ENCODE peak calls at places on chromosomes 1 and 21, in nine cellular contexts. C is NCI-H2171 treated with DMSO at 0.1 percent for 48 hours; V is RWPE1; G is upper lobe of right lung; H is foreskin fibroblast; S is activated CD4-positive, alpha-beta memory T cell treated with anti-CD3 and anti-CD28 coated beads, Interleukin-2, amount 10 ng/mL, durations not matched to agents 7 days and 5 days; P is H54; M is LoVo; E is NCI-H146. A is an unnamed sample.

GRCh38 chr1:85494957-85495266 is 30.0 kb upstream of the DDAH1 start:
- DNase-seq in C (peak), V (peak), G (no peak), H (peak), S (no peak), P (no peak), M (no peak), E (peak), A (no peak)

GRCh38 chr1:198935371-198935921 is 296.6 kb downstream of the PTPRC start:
- DNase-seq in C (peak), V (peak), G (peak), H (peak), S (peak), P (peak), M (peak), E (peak), A (peak)

GRCh38 chr21:45403133-45403824 is 1.7 kb upstream of the COL18A1 start:
- DNase-seq in C (no peak), V (peak), G (no peak), H (no peak), S (no peak), P (no peak), M (no peak), E (no peak), A (no peak)

GRCh38 chr1:1058921-1059493 is 15.1 kb downstream of the RNF223 start:
- DNase-seq in C (peak), V (no peak), G (no peak), H (peak), S (peak), P (peak), M (no peak), E (no peak), A (peak)

GRCh38 chr1:56808385-56808784 is 10.8 kb downstream of the FYB2 start:
- DNase-seq in C (peak), V (no peak), G (no peak), H (no peak), S (no peak), P (no peak), M (no peak), E (no peak), A (no peak)

GRCh38 chr1:42176902-42177519 is 12.5 kb upstream of the GUCA2A start:
- DNase-seq in C (peak), V (peak), G (peak), H (peak), S (no peak), P (peak), M (peak), E (peak), A (peak)

GRCh38 chr1:170356585-170356984 is 175.4 kb upstream of the GORAB start:
- DNase-seq in C (no peak), V (no peak), G (no peak), H (no peak), S (no peak), P (no peak), M (no peak), E (no peak), A (no peak)

GRCh38 chr1:36232212-36233031 is 8.2 kb downstream of the THRAP3 start:
- DNase-seq in C (no peak), V (no peak), G (no peak), H (no peak), S (no peak), P (no peak), M (no peak), E (no peak), A (no peak)

GRCh38 chr1:234721476-234722266 is 111.7 kb upstream of the IRF2BP2 start:
- DNase-seq in C (no peak), V (no peak), G (no peak), H (peak), S (no peak), P (no peak), M (no peak), E (no peak), A (no peak)

GRCh38 chr1:102970496-102971078 is 137.7 kb downstream of the COL11A1 start:
- DNase-seq in C (peak), V (peak), G (no peak), H (peak), S (no peak), P (peak), M (peak), E (peak), A (no peak)

GRCh38 chr1:11982010-11982392 is 1.8 kb downstream of the MFN2 start:
- DNase-seq in C (no peak), V (peak), G (no peak), H (peak), S (no peak), P (no peak), M (no peak), E (no peak), A (no peak)

GRCh38 chr1:43267818-43268425 is 1.9 kb upstream of the TMEM125 start:
- DNase-seq in C (no peak), V (no peak), G (peak), H (no peak), S (no peak), P (no peak), M (no peak), E (no peak), A (no peak)

GRCh38 chr21:31622397-31622796 is 37.1 kb upstream of the SOD1 start:
- DNase-seq in C (peak), V (no peak), G (no peak), H (no peak), S (no peak), P (no peak), M (no peak), E (no peak), A (no peak)

GRCh38 chr1:185998391-185998790 is 264.2 kb downstream of the HMCN1 start:
- DNase-seq in C (no peak), V (no peak), G (no peak), H (no peak), S (no peak), P (no peak), M (no peak), E (no peak), A (no peak)

GRCh38 chr1:66436378-66437135 is 97.4 kb upstream of the SGIP1 start:
- DNase-seq in C (no peak), V (peak), G (no peak), H (peak), S (peak), P (peak), M (peak), E (no peak), A (no peak)

GRCh38 chr21:36089946-36090345 is 20.1 kb downstream of the CBR1 start:
- DNase-seq in C (no peak), V (no peak), G (no peak), H (no peak), S (no peak), P (no peak), M (no peak), E (no peak), A (no peak)

GRCh38 chr1:98035587-98035986 is 114.8 kb upstream of the DPYD start:
- DNase-seq in C (peak), V (no peak), G (no peak), H (no peak), S (no peak), P (no peak), M (no peak), E (no peak), A (no peak)

GRCh38 chr1:210800301-210800700 is 333.6 kb downstream of the KCNH1 start:
- DNase-seq in C (no peak), V (no peak), G (no peak), H (no peak), S (no peak), P (no peak), M (no peak), E (no peak), A (no peak)

GRCh38 chr1:197178998-197179397 is 32.5 kb upstream of the ASPM start:
- DNase-seq in C (no peak), V (no peak), G (no peak), H (peak), S (no peak), P (no peak), M (no peak), E (no peak), A (no peak)

GRCh38 chr1:60311838-60312237 is 238.3 kb upstream of the C1orf87 start:
- DNase-seq in C (no peak), V (no peak), G (no peak), H (no peak), S (no peak), P (no peak), M (no peak), E (no peak), A (no peak)

GRCh38 chr1:160096491-160097116 is 1.8 kb downstream of the IGSF8 start:
- DNase-seq in C (no peak), V (peak), G (peak), H (peak), S (no peak), P (no peak), M (no peak), E (no peak), A (no peak)

A was measured in CD8-positive, alpha-beta memory T cell.